ENCODE peak calls at places on chromosomes 16 and 17, in six cellular contexts. B is mesenteric fat pad, C is NCI-H510A treated with DMSO at 0.1 percent for 48 hours, A is mesenchymal stem cell, O is retina, L is AG09319. S is an unnamed sample.

GRCh38 chr17:74758846-74759163 is 10.4 kb downstream of the NHERF1 start:
- DNase-seq in L (no peak), B (no peak), C (no peak), O (no peak), A (no peak), S (peak)

GRCh38 chr17:72176902-72177660 is 56.3 kb downstream of the SOX9 start:
- DNase-seq in B (no peak), O (no peak), C (peak), A (no peak), L (no peak), S (no peak)

GRCh38 chr17:50651661-50652060 is 17.0 kb downstream of the ABCC3 start:
- DNase-seq in C (no peak), L (no peak), O (no peak), A (no peak), B (no peak), S (no peak)

GRCh38 chr17:42989726-42990652 is 8.2 kb upstream of the RPL27 start:
- DNase-seq in L (no peak), O (no peak), C (no peak), B (peak), A (no peak), S (peak)

GRCh38 chr17:57910462-57910861 is 44.8 kb downstream of the CUEDC1 start:
- DNase-seq in A (no peak), L (no peak), B (no peak), C (no peak), O (no peak), S (no peak)

GRCh38 chr17:40545660-40546059 is 19.6 kb downstream of the CCR7 start:
- DNase-seq in C (no peak), A (no peak), B (peak), O (no peak), L (no peak), S (no peak)

GRCh38 chr17:64343833-64344637 is 46.6 kb downstream of the PECAM1 start:
- DNase-seq in C (peak), O (peak), B (no peak), A (peak), L (no peak), S (peak)

GRCh38 chr17:64532409-64532808 is 25.6 kb downstream of the CEP95 start:
- DNase-seq in B (no peak), A (no peak), L (no peak), C (no peak), O (no peak), S (no peak)

GRCh38 chr17:82862191-82862590 is 22.4 kb upstream of the ZNF750 start:
- DNase-seq in B (no peak), L (no peak), A (no peak), O (no peak), C (no peak), S (no peak)

GRCh38 chr16:1089822-1090619 is 6.0 kb downstream of the C1QTNF8 start:
- DNase-seq in B (no peak), L (no peak), O (no peak), A (no peak), C (no peak), S (no peak)

GRCh38 chr16:15492091-15492740 is 57.8 kb downstream of the BMERB1 start:
- DNase-seq in L (no peak), B (no peak), O (no peak), C (no peak), A (no peak), S (no peak)

GRCh38 chr17:50905460-50905803 is 39.3 kb upstream of the TOB1 start:
- DNase-seq in O (no peak), A (no peak), L (no peak), C (peak), B (no peak), S (no peak)

GRCh38 chr16:25256821-25257503 is 683 bp downstream of the ZKSCAN2 start:
- DNase-seq in C (peak), O (no peak), A (peak), B (no peak), L (no peak), S (peak)

GRCh38 chr17:80833952-80834895 is 157.4 kb upstream of the CHMP6 start:
- DNase-seq in A (no peak), O (no peak), B (no peak), L (peak), C (no peak), S (peak)

GRCh38 chr16:81623365-81624102 is 155.6 kb upstream of the PLCG2 start:
- DNase-seq in L (no peak), B (no peak), O (peak), C (peak), A (peak), S (peak)

GRCh38 chr16:81652798-81653505 is 126.1 kb upstream of the PLCG2 start:
- DNase-seq in A (no peak), O (peak), C (peak), L (no peak), B (no peak), S (no peak)

GRCh38 chr17:9020824-9021157 is 519 bp upstream of the NTN1 start:
- DNase-seq in C (no peak), L (no peak), O (peak), A (no peak), B (no peak), S (no peak)

GRCh38 chr16:4273858-4274291 is 1.1 kb upstream of the TFAP4 start:
- DNase-seq in A (peak), C (peak), B (no peak), O (peak), L (no peak), S (peak)